ENCODE peak calls at places on chromosomes 1 and 21, in nine cellular contexts. F is bronchial epithelial cell, O is WTC11, T is D721Med, E is HFF-Myc, A is fibroblast of mammary gland, R is right lobe of liver, J is adrenal gland, L is progenitor cell of endocrine pancreas. V is an unnamed sample.

GRCh38 chr1:43439781-43440180 is 13.9 kb downstream of the HYI start:
- DNase-seq in F (no peak), O (no peak), T (no peak), E (no peak), A (no peak), R (peak), J (peak), L (no peak), V (no peak)

GRCh38 chr21:39153842-39154241 is 29.4 kb downstream of the PSMG1 start:
- DNase-seq in F (peak), O (no peak), T (no peak), E (no peak), A (no peak), R (no peak), J (no peak), L (no peak), V (no peak)

GRCh38 chr1:11749203-11749689 is 12.7 kb upstream of the C1orf167 start:
- DNase-seq in F (peak), O (peak), T (no peak), E (no peak), A (peak), R (peak), J (no peak), L (no peak), V (peak)

GRCh38 chr1:229022595-229023350 is 248.1 kb upstream of the RAB4A start:
- DNase-seq in F (no peak), O (no peak), T (no peak), E (no peak), A (no peak), R (no peak), J (no peak), L (no peak), V (no peak)

GRCh38 chr1:84724128-84724860 is 34.0 kb upstream of the SSX2IP start:
- DNase-seq in F (no peak), O (peak), T (no peak), E (no peak), A (no peak), R (peak), J (no peak), L (no peak), V (peak)

GRCh38 chr1:19597463-19598309 is 46.4 kb upstream of the NBL1 start:
- DNase-seq in F (peak), O (no peak), T (no peak), E (no peak), A (peak), R (no peak), J (peak), L (no peak), V (no peak)

GRCh38 chr1:213986020-213986924 is 1.5 kb upstream of the PROX1 start:
- DNase-seq in F (no peak), O (no peak), T (no peak), E (no peak), A (no peak), R (no peak), J (no peak), L (no peak), V (no peak)

GRCh38 chr21:25506887-25507286 is 100.4 kb downstream of the MRPL39 start:
- DNase-seq in F (peak), O (no peak), T (no peak), E (peak), A (peak), R (no peak), J (no peak), L (no peak), V (no peak)

GRCh38 chr1:207205613-207206009 is 101.6 kb downstream of the C4BPA start:
- DNase-seq in F (no peak), O (no peak), T (no peak), E (no peak), A (no peak), R (no peak), J (no peak), L (no peak), V (no peak)

GRCh38 chr1:171174895-171175294 is 10.2 kb upstream of the FMO2 start:
- DNase-seq in F (no peak), O (no peak), T (no peak), E (no peak), A (no peak), R (no peak), J (no peak), L (no peak), V (no peak)

GRCh38 chr1:241012708-241013340 is 344.2 kb downstream of the RGS7 start:
- DNase-seq in F (no peak), O (peak), T (no peak), E (no peak), A (no peak), R (no peak), J (no peak), L (no peak), V (no peak)

GRCh38 chr1:178093958-178094751 is at the start of gene RASAL2:
- DNase-seq in F (no peak), O (peak), T (peak), E (no peak), A (peak), R (peak), J (peak), L (peak), V (peak)
- TF ChIP-seq CTCF in F (peak), O (no peak), T (no peak), E (no peak), A (peak), R (no peak), J (peak), L (peak), V (no peak)

DNA sequence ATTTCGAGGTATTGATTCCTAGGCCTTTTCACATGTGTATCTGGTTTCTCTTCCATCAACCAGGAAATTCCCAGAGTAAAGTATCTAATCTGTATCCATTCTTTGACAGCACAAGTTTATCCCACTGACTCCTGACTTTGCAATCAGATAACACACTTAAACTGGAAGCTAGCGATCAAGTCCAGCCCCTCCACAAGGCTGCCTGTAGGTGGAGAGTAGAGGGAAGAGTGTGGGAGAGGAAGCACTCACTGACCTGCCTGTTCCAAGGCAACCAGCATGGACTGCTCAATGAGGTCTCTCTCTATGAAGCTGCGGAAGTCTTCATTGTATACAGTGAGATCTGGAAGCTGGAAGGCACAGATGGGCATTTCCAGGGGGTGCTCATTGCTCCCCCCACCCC is 30.4 kb upstream of the MTMR11 start:
- DNase-seq in F (no peak), O (no peak), T (no peak), E (no peak), A (no peak), R (no peak), J (no peak), L (no peak), V (no peak)
- TF ChIP-seq CTCF in F (no peak), O (no peak), T (no peak), E (no peak), A (no peak), R (no peak), J (no peak), L (peak), V (no peak)

GRCh38 chr1:70112838-70113237 is 92.5 kb downstream of the LRRC40 start:
- DNase-seq in F (no peak), O (no peak), T (no peak), E (no peak), A (no peak), R (no peak), J (no peak), L (no peak), V (no peak)
- TF ChIP-seq CTCF in F (no peak), O (peak), T (no peak), E (peak), A (peak), R (no peak), J (no peak), L (no peak), V (no peak)

GRCh38 chr21:46092811-46093667 is 4.9 kb upstream of the COL6A2 start:
- DNase-seq in F (no peak), O (no peak), T (no peak), E (no peak), A (peak), R (no peak), J (no peak), L (no peak), V (no peak)
- TF ChIP-seq CTCF in F (no peak), O (no peak), T (no peak), E (peak), A (peak), R (no peak), J (no peak), L (no peak), V (no peak)

GRCh38 chr21:36705679-36706481 is 7.0 kb downstream of the SIM2 start:
- DNase-seq in F (no peak), O (peak), T (no peak), E (no peak), A (no peak), R (no peak), J (no peak), L (no peak), V (no peak)

GRCh38 chr21:36703626-36704280 is 4.8 kb downstream of the SIM2 start:
- DNase-seq in F (no peak), O (no peak), T (no peak), E (no peak), A (no peak), R (no peak), J (no peak), L (no peak), V (peak)

GRCh38 chr21:36704281-36704957 is 5.5 kb downstream of the SIM2 start:
- DNase-seq in F (no peak), O (no peak), T (no peak), E (no peak), A (no peak), R (no peak), J (no peak), L (no peak), V (no peak)

GRCh38 chr21:36706482-36706852 is 7.6 kb downstream of the SIM2 start:
- DNase-seq in F (no peak), O (no peak), T (no peak), E (no peak), A (no peak), R (no peak), J (no peak), L (no peak), V (no peak)

DNA sequence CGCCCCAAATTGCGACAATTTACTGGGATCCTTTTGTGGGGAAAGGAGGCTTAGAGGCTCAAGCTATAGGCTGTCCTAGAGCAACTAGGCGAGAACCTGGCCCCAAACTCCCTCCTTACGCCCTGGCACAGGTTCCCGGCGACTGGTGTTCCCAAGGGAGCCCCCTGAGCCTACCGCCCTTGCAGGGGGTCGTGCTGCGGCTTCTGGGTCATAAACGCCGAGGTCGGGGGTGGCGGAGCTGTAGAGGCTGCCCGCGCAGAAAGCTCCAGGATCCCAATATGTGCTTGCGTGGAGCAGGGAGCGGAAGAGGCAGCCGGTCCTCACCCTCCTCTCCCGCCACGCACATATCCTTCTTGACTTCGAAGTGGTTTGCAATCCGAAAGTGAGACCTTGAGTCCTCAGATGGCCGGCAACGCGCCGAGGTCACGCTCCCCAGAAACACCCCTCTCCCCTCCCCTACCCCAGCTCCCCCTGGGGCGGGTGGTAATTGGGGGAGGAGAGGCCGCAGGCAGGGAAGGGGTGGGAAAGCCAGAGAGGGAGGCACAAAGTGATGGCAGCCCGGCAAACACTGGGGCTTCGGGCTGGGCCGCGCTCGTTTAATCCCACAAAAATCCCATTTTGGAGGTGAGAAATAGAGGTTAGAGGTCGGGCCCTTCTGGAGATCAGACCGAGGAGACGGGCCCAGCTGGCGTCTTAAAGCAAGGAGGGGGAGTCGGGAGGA is 6.2 kb downstream of the SIM2 start:
- DNase-seq in F (no peak), O (no peak), T (no peak), E (no peak), A (no peak), R (no peak), J (no peak), L (no peak), V (no peak)
- TF ChIP-seq CTCF in F (no peak), O (no peak), T (no peak), E (no peak), A (no peak), R (no peak), J (no peak), L (no peak), V (no peak)

DNA sequence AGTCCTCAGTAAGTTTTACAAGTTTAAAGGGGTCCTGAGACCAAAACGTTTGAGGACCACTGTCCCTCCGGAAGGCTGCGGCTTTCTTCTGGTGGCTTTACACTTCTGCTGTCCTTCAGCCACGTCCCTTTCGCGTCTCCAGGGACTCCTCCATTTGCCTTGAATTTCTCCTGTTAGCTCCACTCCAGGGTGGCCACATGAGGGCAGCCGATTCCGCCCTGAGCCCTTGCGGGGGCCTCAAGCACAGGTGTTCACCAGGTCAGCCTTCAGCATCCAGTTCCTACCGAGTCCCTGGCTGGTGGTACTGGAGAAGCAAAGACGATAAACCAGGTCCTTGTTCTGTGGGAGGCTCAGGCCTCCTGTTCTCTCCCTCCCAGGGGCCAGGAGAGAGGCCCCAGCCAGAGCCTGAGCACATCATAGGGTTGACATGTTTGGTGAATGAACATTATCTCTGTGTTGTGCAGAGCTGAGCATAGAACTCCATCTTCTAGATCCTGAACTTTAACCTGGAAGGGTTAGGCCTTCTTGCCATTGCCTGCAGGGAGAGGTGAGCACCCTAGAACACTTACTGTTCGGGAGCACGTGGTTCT is 27.4 kb upstream of the COQ8A start:
- DNase-seq in F (peak), O (peak), T (peak), E (no peak), A (peak), R (peak), J (peak), L (peak), V (peak)
- TF ChIP-seq CTCF in F (peak), O (no peak), T (peak), E (peak), A (peak), R (peak), J (peak), L (peak), V (no peak)

DNA sequence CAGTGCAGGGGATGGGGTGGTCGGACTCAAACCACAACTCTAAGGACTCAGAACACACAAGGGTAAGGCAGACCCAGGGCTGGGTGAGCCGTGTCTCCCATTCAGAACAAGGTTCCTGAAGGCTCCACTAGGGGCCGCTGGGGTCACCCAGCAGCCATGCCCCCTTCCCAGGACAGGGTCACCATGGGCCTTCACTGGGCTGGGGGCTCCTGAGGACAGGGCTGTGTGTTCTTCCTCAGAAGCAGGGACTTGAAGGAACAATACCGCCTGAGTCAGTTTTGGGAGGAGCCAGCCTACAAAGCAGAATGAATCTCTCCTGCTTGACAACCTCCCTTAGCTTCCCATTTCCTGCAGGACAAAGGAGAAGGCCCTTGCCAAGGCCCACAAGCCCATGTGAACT is 15.4 kb downstream of the RIMS3 start:
- DNase-seq in F (peak), O (peak), T (no peak), E (no peak), A (no peak), R (no peak), J (no peak), L (no peak), V (peak)
- TF ChIP-seq CTCF in F (peak), O (peak), T (peak), E (peak), A (peak), R (peak), J (peak), L (peak), V (peak)

GRCh38 chr1:20732588-20733360 is at the start of gene SH2D5:
- DNase-seq in F (peak), O (peak), T (no peak), E (peak), A (peak), R (peak), J (peak), L (no peak), V (no peak)
- TF ChIP-seq CTCF in F (peak), O (no peak), T (peak), E (peak), A (peak), R (peak), J (peak), L (peak), V (no peak)

GRCh38 chr1:112058815-112059450 is 69.5 kb upstream of the KCND3 start:
- DNase-seq in F (peak), O (peak), T (no peak), E (no peak), A (no peak), R (no peak), J (no peak), L (no peak), V (peak)
- TF ChIP-seq CTCF in F (peak), O (peak), T (no peak), E (no peak), A (no peak), R (no peak), J (no peak), L (peak), V (peak)

GRCh38 chr1:89260042-89260441 is 12.6 kb downstream of the GBP5 start:
- DNase-seq in F (no peak), O (no peak), T (no peak), E (no peak), A (no peak), R (no peak), J (no peak), L (no peak), V (no peak)

GRCh38 chr1:89257036-89257435 is 15.6 kb downstream of the GBP5 start:
- DNase-seq in F (no peak), O (no peak), T (no peak), E (no peak), A (no peak), R (no peak), J (no peak), L (no peak), V (no peak)

GRCh38 chr1:89259283-89259971 is 13.2 kb downstream of the GBP5 start:
- DNase-seq in F (no peak), O (no peak), T (no peak), E (no peak), A (no peak), R (no peak), J (no peak), L (no peak), V (no peak)

GRCh38 chr1:89260575-89261275 is 11.9 kb downstream of the GBP5 start:
- DNase-seq in F (no peak), O (no peak), T (no peak), E (no peak), A (no peak), R (no peak), J (no peak), L (no peak), V (no peak)

GRCh38 chr1:89254658-89255287 is 17.9 kb downstream of the GBP5 start:
- DNase-seq in F (peak), O (no peak), T (no peak), E (no peak), A (no peak), R (no peak), J (no peak), L (no peak), V (no peak)
- TF ChIP-seq CTCF in F (no peak), O (no peak), T (no peak), E (no peak), A (no peak), R (no peak), J (no peak), L (no peak), V (no peak)

V was measured in endothelial cell.